ENCODE peak calls at places on chromosome 15, in six cellular contexts. U is heart left ventricle, W is lower leg skin, D is IMR-90, E is uterus, M is Peyer's patch. R is an unnamed sample.

GRCh38 chr15:98518823-98519561 is 129.3 kb upstream of the IGF1R start:
- DNase-seq in M (no peak), E (peak; percentile 62), W (peak; percentile 82), U (peak; percentile 41), D (peak; percentile 76), R (peak; percentile 69)

GRCh38 chr15:46713045-46713444 is 1004.3 kb upstream of the SEMA6D start:
- DNase-seq in U (no peak), D (no peak), M (no peak), E (no peak), W (no peak), R (no peak)

GRCh38 chr15:41936649-41937567 is 35.4 kb downstream of the EHD4 start:
- DNase-seq in U (peak; percentile 64), D (peak; percentile 55), M (no peak), W (peak; percentile 92), E (peak; percentile 65), R (no peak)

GRCh38 chr15:85542895-85543331 is 162.5 kb downstream of the AKAP13 start:
- DNase-seq in U (no peak), M (no peak), W (no peak), E (no peak), D (peak; percentile 43), R (no peak)

GRCh38 chr15:76235186-76235826 is 76.0 kb downstream of the ETFA start:
- DNase-seq in E (no peak), D (peak; percentile 53), W (no peak), M (no peak), U (no peak), R (peak; percentile 50)

GRCh38 chr15:84755736-84756527 is 7.5 kb downstream of the ZNF592 start:
- DNase-seq in U (no peak), D (no peak), E (no peak), M (no peak), W (peak; percentile 52), R (no peak)

GRCh38 chr15:76200641-76201105 is 110.6 kb downstream of the ETFA start:
- DNase-seq in W (peak; percentile 84), U (no peak), E (no peak), M (no peak), D (no peak), R (no peak)

GRCh38 chr15:40441736-40442531 is 1.2 kb downstream of the BAHD1 start:
- DNase-seq in D (no peak), M (peak; percentile 68), E (no peak), U (no peak), W (no peak), R (peak; percentile 51)

GRCh38 chr15:69760890-69761568 is 308.4 kb downstream of the RPLP1 start:
- DNase-seq in W (peak; percentile 88), D (peak; percentile 99), M (no peak), E (peak; percentile 50), U (peak; percentile 15), R (peak; percentile 4)

DNA sequence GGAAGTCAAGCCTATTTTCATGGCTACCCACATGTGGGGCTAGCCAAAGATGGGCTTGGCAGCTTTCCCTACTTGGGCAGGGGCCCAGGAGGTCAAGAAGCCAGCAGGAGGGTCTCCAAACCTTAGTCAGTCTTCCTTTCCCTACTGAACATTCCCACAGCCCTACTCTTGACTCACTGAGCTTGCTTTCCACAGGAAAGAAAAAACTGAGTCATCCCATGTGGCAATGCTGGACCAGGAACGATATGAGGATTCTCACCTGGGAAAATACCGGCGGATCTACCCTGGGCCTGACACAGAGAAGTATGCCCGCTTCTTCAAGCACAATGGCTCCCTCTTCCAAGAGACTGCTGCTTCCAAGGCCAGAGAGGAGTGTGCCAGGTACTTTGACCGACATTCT is 3.7 kb upstream of the NGRN start:
- DNase-seq in E (no peak), D (peak; percentile 71), M (no peak), U (no peak), W (no peak), R (no peak)
- TF ChIP-seq POLR2A in E (no peak), D (no peak), M (no peak), U (no peak), W (no peak), R (no peak)

GRCh38 chr15:29674661-29675533 is 147.4 kb downstream of the TJP1 start:
- DNase-seq in E (peak; percentile 29), U (peak; percentile 35), W (peak; percentile 85), M (peak; percentile 97), D (peak; percentile 23), R (no peak)
- TF ChIP-seq POLR2A in E (no peak), U (no peak), W (no peak), M (peak; percentile 69), D (no peak), R (no peak)

GRCh38 chr15:90002428-90002844 is 1.3 kb downstream of the ZNF710 start:
- DNase-seq in U (peak; percentile 46), M (peak; percentile 71), D (peak; percentile 46), E (peak; percentile 46), W (peak; percentile 88), R (peak; percentile 60)

GRCh38 chr15:90000175-90000923 is 775 bp upstream of the ZNF710 start:
- DNase-seq in E (peak; percentile 38), U (peak; percentile 29), W (peak; percentile 91), M (peak; percentile 77), D (peak; percentile 15), R (peak; percentile 43)

GRCh38 chr15:89999676-90000174 is 1.4 kb upstream of the ZNF710 start:
- DNase-seq in W (no peak), U (peak; percentile 33), M (no peak), D (peak; percentile 9), E (peak; percentile 28), R (no peak)

GRCh38 chr15:90001683-90002427 is 731 bp downstream of the ZNF710 start:
- DNase-seq in W (peak; percentile 92), D (peak; percentile 58), E (peak; percentile 61), U (peak; percentile 73), M (peak; percentile 79), R (peak; percentile 80)

GRCh38 chr15:90001062-90001682 is at the start of gene ZNF710:
- DNase-seq in M (peak; percentile 64), U (peak; percentile 64), E (peak; percentile 65), D (peak; percentile 66), W (peak; percentile 85), R (peak; percentile 63)
- TF ChIP-seq POLR2A in M (no peak), U (no peak), E (no peak), D (no peak), W (no peak), R (no peak)

GRCh38 chr15:92618121-92618520 is 37.5 kb downstream of the FAM174B start:
- DNase-seq in M (no peak), E (no peak), W (peak; percentile 63), U (no peak), D (no peak), R (no peak)

GRCh38 chr15:92614791-92615785 is 40.5 kb downstream of the FAM174B start:
- DNase-seq in E (no peak), U (no peak), D (no peak), M (peak; percentile 35), W (peak; percentile 85), R (no peak)

GRCh38 chr15:92619380-92620101 is 36.0 kb downstream of the FAM174B start:
- DNase-seq in D (peak; percentile 28), U (no peak), M (no peak), W (no peak), E (peak; percentile 59), R (no peak)

GRCh38 chr15:92616621-92617179 is 38.9 kb downstream of the FAM174B start:
- DNase-seq in E (peak; percentile 46), U (no peak), M (no peak), W (peak; percentile 73), D (no peak), R (no peak)

GRCh38 chr15:92617197-92618037 is 38.2 kb downstream of the FAM174B start:
- DNase-seq in W (peak; percentile 85), M (peak; percentile 79), U (peak; percentile 67), E (peak; percentile 87), D (peak; percentile 57), R (peak; percentile 48)
- TF ChIP-seq POLR2A in W (no peak), M (no peak), U (no peak), E (no peak), D (no peak), R (no peak)

GRCh38 chr15:64808785-64809453 is 16.5 kb downstream of the PIF1 start:
- DNase-seq in W (no peak), U (no peak), M (no peak), E (no peak), D (no peak), R (no peak)

GRCh38 chr15:64807751-64808222 is 17.7 kb downstream of the PIF1 start:
- DNase-seq in D (no peak), W (no peak), M (no peak), E (peak; percentile 65), U (no peak), R (no peak)

GRCh38 chr15:64806509-64806908 is 18.9 kb downstream of the PIF1 start:
- DNase-seq in E (no peak), U (no peak), D (no peak), M (no peak), W (no peak), R (no peak)

GRCh38 chr15:64804619-64805018 is 20.8 kb downstream of the PIF1 start:
- DNase-seq in D (no peak), M (no peak), U (no peak), W (no peak), E (no peak), R (no peak)

GRCh38 chr15:64807051-64807749 is 18.2 kb downstream of the PIF1 start:
- DNase-seq in E (peak; percentile 75), D (no peak), W (no peak), U (no peak), M (no peak), R (no peak)
- TF ChIP-seq POLR2A in E (no peak), D (no peak), W (no peak), U (no peak), M (no peak), R (no peak)

GRCh38 chr15:63261311-63261710 is 16.1 kb upstream of the APH1B start:
- DNase-seq in M (no peak), E (no peak), U (no peak), W (no peak), D (no peak), R (no peak)

GRCh38 chr15:63263519-63263918 is 13.9 kb upstream of the APH1B start:
- DNase-seq in D (no peak), W (no peak), M (no peak), U (no peak), E (no peak), R (no peak)

GRCh38 chr15:63260786-63261185 is 16.6 kb upstream of the APH1B start:
- DNase-seq in D (no peak), E (no peak), W (no peak), U (no peak), M (no peak), R (no peak)

DNA sequence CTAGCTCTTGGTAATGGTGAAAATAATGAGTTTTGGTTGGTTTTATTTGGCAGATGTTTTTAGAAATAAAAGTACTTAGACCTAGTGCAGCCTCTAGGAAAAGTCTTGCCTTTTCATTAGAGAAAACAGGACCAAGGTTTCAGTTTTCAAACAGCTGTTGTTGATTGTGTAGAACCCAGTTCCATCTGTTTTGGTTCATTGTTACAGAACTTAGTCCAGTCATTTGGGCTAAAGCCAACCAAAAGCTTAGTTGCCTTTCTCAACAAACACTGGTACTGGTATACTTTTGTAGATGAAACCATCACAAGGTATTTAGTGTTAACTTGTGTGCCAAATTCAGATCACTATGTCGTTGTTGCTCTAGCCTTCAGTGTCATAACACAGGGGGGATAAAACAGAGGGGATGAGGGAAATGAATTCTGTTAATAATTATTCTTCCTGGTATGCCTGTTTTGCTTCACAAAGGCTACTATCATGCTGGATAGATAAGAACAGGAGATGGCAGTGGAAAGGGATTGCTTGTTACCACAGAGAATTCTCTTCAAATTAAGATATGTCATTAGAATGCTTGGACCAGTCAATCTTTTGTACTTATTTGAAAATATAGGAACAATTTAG is 12.6 kb upstream of the APH1B start:
- DNase-seq in M (no peak), W (no peak), D (peak; percentile 83), E (no peak), U (no peak), R (no peak)
- TF ChIP-seq POLR2A in M (no peak), W (no peak), D (no peak), E (no peak), U (no peak), R (no peak)